ENCODE peak calls at places on chromosomes 7 and 10, in four cellular contexts. P is HL-60, M is fibroblast of lung, I is PC-9. A is an unnamed sample.

GRCh38 chr10:3825862-3826351 is 40.9 kb upstream of the KLF6 start:
- DNase-seq in P (no peak), M (no peak), I (no peak), A (no peak)

GRCh38 chr10:88042162-88043100 is 179.0 kb downstream of the PTEN start:
- DNase-seq in P (peak; percentile 66), M (peak; percentile 88), I (peak; percentile 67), A (peak; percentile 66)

GRCh38 chr7:46996972-46997371 is 584.9 kb downstream of the TNS3 start:
- DNase-seq in P (no peak), M (no peak), I (no peak), A (no peak)

GRCh38 chr7:116434820-116435341 is 64.7 kb upstream of the CAV2 start:
- DNase-seq in P (no peak), M (peak; percentile 52), I (no peak), A (peak; percentile 53)

GRCh38 chr7:25260862-25261454 is 32.7 kb upstream of the NPVF start:
- DNase-seq in P (peak; percentile 79), M (peak; percentile 61), I (no peak), A (no peak)

GRCh38 chr10:117884592-117884991 is 162.1 kb downstream of the RAB11FIP2 start:
- DNase-seq in P (no peak), M (no peak), I (no peak), A (no peak)

GRCh38 chr10:86346169-86346793 is 20.3 kb downstream of the GRID1 start:
- DNase-seq in P (no peak), M (no peak), I (no peak), A (no peak)

GRCh38 chr7:98617051-98617959 is at the start of gene NPTX2:
- DNase-seq in P (no peak), M (no peak), I (no peak), A (no peak)

GRCh38 chr7:106178593-106179134 is 66.6 kb upstream of the SYPL1 start:
- DNase-seq in P (no peak), M (peak; percentile 80), I (peak; percentile 61), A (no peak)

GRCh38 chr10:18224626-18225445 is 84.6 kb downstream of the CACNB2 start:
- DNase-seq in P (no peak), M (peak; percentile 30), I (no peak), A (no peak)

GRCh38 chr10:69316313-69317059 is 38.2 kb downstream of the HK1 start:
- DNase-seq in P (no peak), M (peak; percentile 35), I (peak; percentile 49), A (no peak)

GRCh38 chr10:86673827-86674581 is 5.7 kb downstream of the LDB3 start:
- DNase-seq in P (no peak), M (no peak), I (peak; percentile 23), A (no peak)

GRCh38 chr7:44565795-44566559 is 7.7 kb downstream of the DDX56 start:
- DNase-seq in P (peak; percentile 85), M (no peak), I (no peak), A (no peak)

GRCh38 chr7:36262706-36263484 is 109.8 kb downstream of the EEPD1 start:
- DNase-seq in P (no peak), M (no peak), I (no peak), A (no peak)

GRCh38 chr7:90701021-90701420 is 104.9 kb downstream of the CDK14 start:
- DNase-seq in P (no peak), M (no peak), I (no peak), A (no peak)

GRCh38 chr7:138161600-138162081 is 85.4 kb downstream of the AKR1D1 start:
- DNase-seq in P (peak; percentile 92), M (peak; percentile 90), I (peak; percentile 78), A (peak; percentile 62)

GRCh38 chr10:28551086-28551485 is 18.2 kb downstream of the WAC start:
- DNase-seq in P (no peak), M (no peak), I (no peak), A (no peak)

GRCh38 chr10:16787361-16787791 is 29.8 kb downstream of the RSU1 start:
- DNase-seq in P (no peak), M (no peak), I (no peak), A (no peak)

GRCh38 chr7:55129409-55130078 is 110.7 kb downstream of the EGFR start:
- DNase-seq in P (no peak), M (peak; percentile 58), I (no peak), A (peak; percentile 22)

GRCh38 chr7:69577221-69577620 is 21.1 kb upstream of the AUTS2 start:
- DNase-seq in P (no peak), M (no peak), I (no peak), A (no peak)

GRCh38 chr7:125599387-125599786 is 669.8 kb upstream of the POT1 start:
- DNase-seq in P (no peak), M (no peak), I (no peak), A (no peak)

GRCh38 chr10:14423111-14423744 is 92.5 kb upstream of the FRMD4A start:
- DNase-seq in P (no peak), M (no peak), I (no peak), A (no peak)

GRCh38 chr7:55570939-55571338 is 1.4 kb downstream of the VOPP1 start:
- DNase-seq in P (no peak), M (peak; percentile 34), I (no peak), A (no peak)

GRCh38 chr10:77770081-77770867 is 132.7 kb upstream of the KCNMA1 start:
- DNase-seq in P (no peak), M (no peak), I (no peak), A (no peak)

GRCh38 chr7:42238709-42239395 is 1.8 kb upstream of the GLI3 start:
- DNase-seq in P (no peak), M (peak; percentile 83), I (no peak), A (no peak)

GRCh38 chr7:68203246-68203645 is 1206.6 kb downstream of the TYW1 start:
- DNase-seq in P (no peak), M (no peak), I (no peak), A (no peak)

GRCh38 chr7:2520808-2521146 is 1.2 kb downstream of the LFNG start:
- DNase-seq in P (no peak), M (no peak), I (no peak), A (no peak)

GRCh38 chr7:32043688-32044087 is 26.5 kb downstream of the PDE1C start:
- DNase-seq in P (no peak), M (peak; percentile 55), I (no peak), A (no peak)

GRCh38 chr10:78190051-78190450 is 156.4 kb downstream of the RPS24 start:
- DNase-seq in P (no peak), M (no peak), I (no peak), A (no peak)

GRCh38 chr7:46565257-46565656 is 644.2 kb upstream of the IGFBP3 start:
- DNase-seq in P (no peak), M (no peak), I (peak; percentile 42), A (peak; percentile 81)

GRCh38 chr7:39985398-39985918 is 35.4 kb downstream of the CDK13 start:
- DNase-seq in P (peak; percentile 37), M (no peak), I (no peak), A (no peak)

GRCh38 chr10:63464402-63465292 is 1.1 kb downstream of the JMJD1C start:
- DNase-seq in P (no peak), M (peak; percentile 32), I (no peak), A (no peak)

GRCh38 chr10:4684434-4684833 is 141.6 kb upstream of the AKR1E2 start:
- DNase-seq in P (no peak), M (no peak), I (no peak), A (no peak)

GRCh38 chr10:116974442-116975005 is 30.5 kb downstream of the SHTN1 start:
- DNase-seq in P (no peak), M (peak; percentile 89), I (peak; percentile 21), A (peak; percentile 44)

GRCh38 chr10:110208614-110209398 is 1.4 kb downstream of the MXI1 start:
- DNase-seq in P (peak; percentile 64), M (peak; percentile 60), I (no peak), A (no peak)

GRCh38 chr10:6647811-6648526 is 67.9 kb upstream of the PRKCQ start:
- DNase-seq in P (peak; percentile 4), M (peak; percentile 14), I (peak; percentile 20), A (no peak)

GRCh38 chr7:99314504-99314903 is 11.2 kb upstream of the ARPC1A start:
- DNase-seq in P (no peak), M (no peak), I (no peak), A (peak; percentile 74)

GRCh38 chr10:19816420-19817250 is at the start of gene PLXDC2:
- DNase-seq in P (peak; percentile 44), M (peak; percentile 66), I (no peak), A (no peak)
- H3K27ac ChIP-seq in P (no peak within 1 kb of the TSS), M (peak within 1 kb of the TSS; percentile 32), I (no peak within 1 kb of the TSS), A (peak within 1 kb of the TSS; percentile 36)

GRCh38 chr7:8213381-8213780 is 48.6 kb downstream of the ICA1 start:
- DNase-seq in P (no peak), M (no peak), I (no peak), A (no peak)

GRCh38 chr7:8211725-8212096 is 50.3 kb downstream of the ICA1 start:
- DNase-seq in P (no peak), M (peak; percentile 3), I (no peak), A (no peak)

GRCh38 chr7:8208661-8209060 is 53.3 kb downstream of the ICA1 start:
- DNase-seq in P (no peak), M (no peak), I (no peak), A (no peak)

GRCh38 chr7:8212638-8213037 is 49.3 kb downstream of the ICA1 start:
- DNase-seq in P (no peak), M (no peak), I (no peak), A (no peak)

GRCh38 chr7:8210845-8211724 is 50.9 kb downstream of the ICA1 start:
- DNase-seq in P (no peak), M (no peak), I (no peak), A (no peak)
- H3K27ac ChIP-seq in P (no peak overlapping the region), M (no peak overlapping the region), I (no peak overlapping the region), A (no peak overlapping the region)

DNA sequence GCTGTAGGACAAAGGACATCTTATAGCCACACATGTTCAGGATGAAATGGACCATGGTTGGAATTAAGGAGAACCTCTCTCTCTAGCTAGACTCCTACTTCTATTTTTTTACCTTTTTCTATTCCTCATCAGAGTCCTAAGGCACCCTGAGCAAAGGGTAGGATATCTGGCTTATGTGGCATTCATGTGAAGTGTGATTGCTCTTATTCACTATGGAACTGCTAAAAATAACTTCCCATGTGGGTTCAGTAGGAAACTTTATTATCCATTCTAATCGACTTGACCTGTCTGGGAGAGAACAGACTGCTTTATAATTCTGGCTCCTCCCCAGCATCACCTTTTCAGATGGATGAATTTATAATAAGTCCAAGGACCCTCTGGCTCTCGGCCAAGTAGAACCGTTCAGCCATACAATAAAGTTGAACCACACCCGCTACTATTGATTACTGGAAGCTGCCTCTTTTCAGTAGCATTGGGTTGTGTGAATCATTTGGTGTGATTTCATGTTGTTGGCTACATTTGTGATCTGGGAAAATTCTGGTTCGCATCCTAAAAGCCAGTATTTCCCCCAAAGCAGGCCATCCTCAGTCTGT is 117.5 kb downstream of the NRF1 start:
- DNase-seq in P (no peak), M (no peak), I (no peak), A (no peak)
- H3K27ac ChIP-seq in P (no peak overlapping the region), M (no peak overlapping the region), I (no peak overlapping the region), A (no peak overlapping the region)

DNA sequence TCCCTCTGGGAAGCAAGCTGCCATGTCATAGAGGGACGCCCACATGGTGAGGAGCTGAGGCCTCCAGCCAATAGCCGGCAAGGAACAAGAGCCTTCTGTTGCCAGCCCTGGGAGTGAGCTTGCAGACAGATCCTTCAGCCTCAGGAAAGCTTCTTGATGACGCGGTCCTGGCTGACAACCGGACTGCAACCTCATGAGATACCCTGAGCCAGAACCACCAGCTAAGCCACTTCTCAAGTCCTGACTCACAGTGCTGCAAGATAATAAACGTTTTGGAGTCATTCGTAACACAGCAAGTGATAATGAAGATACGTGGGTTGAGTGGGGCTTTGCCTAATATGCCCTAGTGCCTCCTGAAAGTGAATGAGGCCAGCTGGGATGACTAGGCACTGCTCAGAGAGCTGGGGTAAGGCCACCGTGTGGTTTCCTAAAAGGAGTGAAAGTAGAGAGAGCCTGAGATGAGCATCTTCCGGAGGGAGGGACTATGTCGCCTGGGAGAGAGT is 53.8 kb downstream of the PYROXD2 start:
- DNase-seq in P (no peak), M (peak; percentile 98), I (peak; percentile 74), A (peak; percentile 75)
- H3K27ac ChIP-seq in P (no peak overlapping the region), M (peak overlapping the region; percentile 86), I (peak overlapping the region; percentile 70), A (no peak overlapping the region)